ENCODE peak calls at places on chromosome 19, in four cellular contexts. One of them, this sample, is unnamed.

GRCh38 chr19:46913198-46913851 is 52.5 kb downstream of the ARHGAP35 start:
- DNase-seq in neural crest cell: no peak
- DNase-seq in left cardiac atrium: no peak
- DNase-seq in hypothalamus: no peak
- DNase-seq in this sample: no peak

GRCh38 chr19:42122691-42123607 is 9.3 kb downstream of the POU2F2 start:
- DNase-seq in neural crest cell: no peak
- DNase-seq in left cardiac atrium: no peak
- DNase-seq in hypothalamus: no peak
- DNase-seq in this sample: no peak

GRCh38 chr19:6402058-6402457 is 9.1 kb upstream of the GTF2F1 start:
- DNase-seq in neural crest cell: no peak
- DNase-seq in left cardiac atrium: no peak
- DNase-seq in hypothalamus: no peak
- DNase-seq in this sample: no peak

GRCh38 chr19:3275068-3275582 is 50.7 kb downstream of the CELF5 start:
- DNase-seq in neural crest cell: peak; percentile 57
- DNase-seq in left cardiac atrium: no peak
- DNase-seq in hypothalamus: no peak
- DNase-seq in this sample: no peak

GRCh38 chr19:16824658-16825311 is 4.4 kb upstream of the SIN3B start:
- DNase-seq in neural crest cell: no peak
- DNase-seq in left cardiac atrium: no peak
- DNase-seq in hypothalamus: no peak
- DNase-seq in this sample: no peak

GRCh38 chr19:34173145-34173956 is 1.0 kb downstream of the LSM14A start:
- DNase-seq in neural crest cell: peak; percentile 29
- DNase-seq in left cardiac atrium: peak; percentile 49
- DNase-seq in hypothalamus: no peak
- DNase-seq in this sample: peak; percentile 38

GRCh38 chr19:39430675-39431593 is 4.8 kb downstream of the RPS16 start:
- DNase-seq in neural crest cell: no peak
- DNase-seq in left cardiac atrium: peak; percentile 57
- DNase-seq in hypothalamus: no peak
- DNase-seq in this sample: no peak

GRCh38 chr19:6828698-6829633 is 56.5 kb downstream of the VAV1 start:
- DNase-seq in neural crest cell: no peak
- DNase-seq in left cardiac atrium: no peak
- DNase-seq in hypothalamus: no peak
- DNase-seq in this sample: no peak

GRCh38 chr19:16366056-16366432 is 41.4 kb downstream of the KLF2 start:
- DNase-seq in neural crest cell: no peak
- DNase-seq in left cardiac atrium: no peak
- DNase-seq in hypothalamus: no peak
- DNase-seq in this sample: no peak

GRCh38 chr19:46731584-46731983 is 14.3 kb upstream of the FKRP start:
- DNase-seq in neural crest cell: no peak
- DNase-seq in left cardiac atrium: no peak
- DNase-seq in hypothalamus: no peak
- DNase-seq in this sample: no peak

GRCh38 chr19:6800991-6801396 is 28.5 kb downstream of the VAV1 start:
- DNase-seq in neural crest cell: no peak
- DNase-seq in left cardiac atrium: no peak
- DNase-seq in hypothalamus: no peak
- DNase-seq in this sample: no peak

GRCh38 chr19:16530540-16531379 is 11.5 kb downstream of the CHERP start:
- DNase-seq in neural crest cell: no peak
- DNase-seq in left cardiac atrium: no peak
- DNase-seq in hypothalamus: no peak
- DNase-seq in this sample: no peak

GRCh38 chr19:593055-593454 is 3.4 kb downstream of the HCN2 start:
- DNase-seq in neural crest cell: no peak
- DNase-seq in left cardiac atrium: no peak
- DNase-seq in hypothalamus: no peak
- DNase-seq in this sample: no peak

GRCh38 chr19:55229789-55230182 is 1.2 kb upstream of the TMEM86B start:
- DNase-seq in neural crest cell: no peak
- DNase-seq in left cardiac atrium: no peak
- DNase-seq in hypothalamus: no peak
- DNase-seq in this sample: no peak

This sample was measured in C1 segment of cervical spinal cord.